ENCODE peak calls at places on chromosomes 4 and X, in nine cellular contexts. K is HCT116, O is OCI-LY7, J is GM23248, F is MM.1S, Y is hepatocyte, E is SK-N-SH, R is GM23338, M is PC-3. B is an unnamed sample. For H3K4me1, the result is how much of the 10 kb centered on the place peaks cover.

GRCh38 chr4:26300314-26301307 is 20.2 kb upstream of the RBPJ start:
- DNase-seq in J (peak), O (no peak), E (no peak), K (no peak), R (peak), Y (no peak), M (peak), F (no peak), B (peak)

GRCh38 chr4:38203609-38204008 is 243.4 kb downstream of the PTTG2 start:
- DNase-seq in Y (no peak), R (no peak), M (no peak), K (no peak), F (no peak), O (no peak), J (no peak), E (no peak), B (no peak)

GRCh38 chrX:57752866-57753265 is 72.8 kb upstream of the NLRP2B start:
- DNase-seq in M (no peak), J (no peak), R (peak), F (no peak), K (no peak), Y (no peak), O (no peak), E (no peak), B (no peak)

GRCh38 chrX:95056901-95057300 is 1382.9 kb downstream of the FAM133A start:
- DNase-seq in F (no peak), Y (no peak), O (no peak), E (no peak), K (no peak), R (peak), M (peak), J (peak), B (peak)

GRCh38 chrX:28920141-28920540 is 332.9 kb downstream of the IL1RAPL1 start:
- DNase-seq in J (no peak), F (no peak), R (no peak), O (no peak), K (no peak), E (no peak), Y (no peak), M (no peak), B (no peak)

GRCh38 chrX:74890676-74891430 is 34.4 kb downstream of the NEXMIF start:
- DNase-seq in K (no peak), F (no peak), J (no peak), O (no peak), R (no peak), E (peak), Y (no peak), M (no peak), B (no peak)

GRCh38 chr4:81984746-81985145 is 389.0 kb downstream of the HNRNPD start:
- DNase-seq in E (no peak), K (no peak), R (no peak), M (no peak), F (no peak), J (no peak), O (no peak), Y (no peak), B (no peak)

GRCh38 chrX:119481218-119481875 is 13.1 kb downstream of the SLC25A5 start:
- DNase-seq in O (no peak), Y (no peak), R (no peak), F (no peak), E (peak), K (no peak), J (no peak), M (no peak), B (no peak)

GRCh38 chr4:14452001-14452400 is 550.3 kb upstream of the CPEB2 start:
- DNase-seq in F (no peak), K (no peak), E (no peak), Y (no peak), M (no peak), O (no peak), R (no peak), J (no peak), B (no peak)

GRCh38 chr4:166042510-166043055 is 169.5 kb downstream of the TLL1 start:
- DNase-seq in Y (no peak), O (no peak), K (no peak), F (no peak), J (no peak), M (peak), R (no peak), E (no peak), B (peak)

GRCh38 chr4:116202524-116202923 is 882.9 kb downstream of the TRAM1L1 start:
- DNase-seq in E (no peak), F (no peak), K (no peak), Y (no peak), R (no peak), M (no peak), O (no peak), J (no peak), B (no peak)

GRCh38 chrX:153441296-153441695 is 4.6 kb downstream of the TREX2 start:
- DNase-seq in F (no peak), K (no peak), E (no peak), O (no peak), J (no peak), R (no peak), Y (no peak), M (no peak), B (no peak)

GRCh38 chr4:111943796-111944203 is 201.5 kb upstream of the FAM241A start:
- DNase-seq in Y (peak), R (peak), F (peak), K (peak), O (peak), M (peak), J (peak), E (peak), B (peak)

GRCh38 chr4:48147621-48148020 is 13.6 kb upstream of the TXK start:
- DNase-seq in E (no peak), Y (no peak), O (no peak), J (no peak), R (no peak), K (no peak), F (no peak), M (no peak), B (no peak)

GRCh38 chr4:78652282-78652876 is 100.8 kb downstream of the ANXA3 start:
- DNase-seq in K (no peak), E (no peak), J (peak), M (no peak), R (no peak), F (no peak), O (no peak), Y (no peak), B (no peak)

GRCh38 chr4:124589827-124590226 is 122.7 kb downstream of the ANKRD50 start:
- DNase-seq in R (no peak), Y (no peak), M (no peak), K (no peak), J (no peak), E (no peak), O (no peak), F (no peak), B (no peak)

GRCh38 chr4:85722401-85722800 is 247.5 kb downstream of the ARHGAP24 start:
- DNase-seq in E (no peak), J (no peak), K (no peak), Y (no peak), M (no peak), R (no peak), F (no peak), O (no peak), B (no peak)

GRCh38 chr4:85720736-85721135 is 245.8 kb downstream of the ARHGAP24 start:
- DNase-seq in O (no peak), R (no peak), K (no peak), F (no peak), M (peak), E (no peak), J (peak), Y (peak), B (no peak)

GRCh38 chr4:85725727-85726170 is 250.8 kb downstream of the ARHGAP24 start:
- DNase-seq in E (no peak), O (peak), M (no peak), Y (peak), K (no peak), F (peak), J (peak), R (no peak), B (no peak)

GRCh38 chr4:85724801-85725548 is 250.0 kb downstream of the ARHGAP24 start:
- DNase-seq in Y (no peak), J (peak), F (no peak), R (no peak), K (no peak), M (no peak), O (peak), E (no peak), B (no peak)

DNA sequence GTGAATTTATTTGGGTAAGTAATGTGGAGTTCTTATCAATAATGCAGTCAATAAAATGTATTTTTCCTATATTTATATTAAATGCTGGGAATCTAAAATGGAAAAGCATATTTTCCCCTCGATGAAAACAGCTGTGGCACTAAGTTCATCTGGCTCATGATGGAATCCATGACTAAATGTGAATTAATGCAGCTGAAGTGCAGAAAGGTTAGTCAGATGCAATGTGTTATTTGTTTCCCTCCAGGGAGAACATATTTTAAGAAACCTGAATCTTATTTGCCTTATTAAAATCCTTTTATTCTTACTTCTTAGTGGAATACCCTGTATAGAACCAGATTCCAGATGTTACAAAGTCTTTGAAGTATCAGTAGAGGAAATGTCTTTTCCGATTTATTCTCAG is 247.9 kb downstream of the ARHGAP24 start:
- DNase-seq in R (no peak), K (no peak), E (no peak), Y (no peak), F (no peak), M (no peak), J (peak), O (no peak), B (no peak)
- TF ChIP-seq EZH2phosphoT487 in R (no peak), K (no peak), E (no peak), Y (no peak), F (no peak), M (no peak), J (no peak), O (no peak), B (no peak)

DNA sequence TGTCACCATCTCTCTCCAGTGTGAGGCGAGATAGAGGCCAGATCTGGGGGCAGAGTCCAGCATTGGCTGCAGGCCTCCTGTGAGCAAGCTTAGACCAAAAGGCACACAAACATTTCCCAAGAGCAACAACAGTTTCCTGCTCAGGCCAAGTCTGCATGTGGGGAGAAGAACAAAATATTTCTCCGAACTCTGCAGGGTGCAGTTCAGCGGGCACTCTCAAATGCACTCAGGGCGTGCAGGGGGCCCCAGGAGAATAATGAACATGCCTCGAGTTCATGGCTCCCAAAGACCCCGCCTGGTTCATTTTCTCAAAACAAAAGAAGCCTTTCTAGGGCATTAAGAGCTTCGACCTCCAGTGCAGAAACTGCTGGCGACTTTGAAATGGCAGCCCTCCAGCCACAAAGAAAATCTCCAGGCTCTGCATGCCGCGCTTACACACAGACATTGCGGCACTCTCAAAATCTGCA is 57.8 kb upstream of the HELT start:
- DNase-seq in K (no peak), M (no peak), O (no peak), R (no peak), Y (peak), E (no peak), F (no peak), J (no peak), B (no peak)
- H3K4me1 ChIP-seq in K (under half), M (under half), O (under half), R (under half), Y (under half), E (under half), F (under half), J (under half), B (under half)

DNA sequence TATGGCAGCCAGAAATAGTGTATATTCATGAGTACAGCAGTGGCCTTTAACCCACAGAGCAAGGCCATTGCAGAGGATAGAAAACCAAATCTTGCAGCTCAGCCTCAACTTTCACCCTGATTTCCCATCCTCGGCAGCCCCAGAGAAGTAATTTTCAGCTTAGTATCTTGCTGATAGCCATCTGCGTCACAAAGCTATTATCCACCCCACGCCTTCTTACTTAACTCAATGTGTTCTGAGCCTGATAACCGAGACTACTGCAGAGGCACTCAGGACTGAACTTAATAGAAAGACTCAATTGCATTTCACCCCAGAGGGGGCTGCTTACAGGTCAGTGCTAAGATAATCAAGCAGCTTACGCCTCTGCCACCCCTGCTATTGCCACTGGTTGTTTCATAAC is 174.5 kb upstream of the MAOA start:
- DNase-seq in E (no peak), O (no peak), M (no peak), J (no peak), K (no peak), F (no peak), R (no peak), Y (no peak), B (peak)
- TF ChIP-seq EZH2phosphoT487 in E (no peak), O (no peak), M (no peak), J (no peak), K (no peak), F (no peak), R (no peak), Y (no peak), B (no peak)

DNA sequence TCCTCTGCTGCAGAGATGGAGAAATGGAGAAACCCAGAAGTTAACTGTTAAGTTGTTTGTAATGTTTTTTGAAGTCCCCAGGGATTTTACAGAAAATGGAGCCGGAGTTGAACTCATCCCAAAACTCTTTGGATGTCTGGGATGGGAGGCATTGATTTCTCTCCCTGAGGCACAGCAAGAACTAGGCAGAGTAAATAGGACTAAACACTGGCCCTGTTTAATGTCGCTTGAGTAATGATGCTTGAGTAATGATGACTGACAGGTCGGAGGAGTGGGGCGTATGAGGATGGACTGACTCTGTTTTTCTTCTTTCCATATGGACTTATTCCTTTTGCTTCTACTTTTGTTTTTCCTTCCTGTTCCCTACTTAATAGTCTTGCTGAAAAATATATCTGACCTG is 69.9 kb downstream of the ARHGAP10 start:
- DNase-seq in J (no peak), K (no peak), Y (no peak), R (no peak), F (no peak), O (no peak), M (no peak), E (no peak), B (peak)
- H3K4me1 ChIP-seq in J (under half), K (under half), Y (under half), R (under half), F (under half), O (under half), M (under half), E (under half), B (under half)

B was measured in neural progenitor cell.